ENCODE peak calls at places on chromosomes 3 and 15, in nine cellular contexts. N, M, L, E, V, R, G, P and Q are unnamed samples.

GRCh38 chr3:27253831-27254230 is 115.4 kb downstream of the NEK10 start:
- DNase-seq in N (no peak), M (peak), L (no peak), E (peak), V (no peak), R (peak), G (peak), P (no peak), Q (peak)

GRCh38 chr3:135107043-135107442 is 312.0 kb downstream of the EPHB1 start:
- DNase-seq in N (no peak), M (no peak), L (no peak), E (no peak), V (no peak), R (no peak), G (no peak), P (no peak), Q (no peak)

GRCh38 chr3:165883866-165884478 is 46.7 kb upstream of the BCHE start:
- DNase-seq in N (no peak), M (no peak), L (no peak), E (no peak), V (no peak), R (no peak), G (no peak), P (no peak), Q (no peak)

GRCh38 chr3:186515115-186515514 is 29.1 kb downstream of the CRYGS start:
- DNase-seq in N (no peak), M (no peak), L (no peak), E (no peak), V (no peak), R (no peak), G (no peak), P (no peak), Q (no peak)

GRCh38 chr3:44069276-44069675 is 172.4 kb upstream of the TOPAZ1 start:
- DNase-seq in N (no peak), M (no peak), L (no peak), E (no peak), V (no peak), R (no peak), G (no peak), P (no peak), Q (no peak)

GRCh38 chr3:49899815-49900214 is 3.9 kb downstream of the MST1R start:
- DNase-seq in N (no peak), M (no peak), L (no peak), E (peak), V (no peak), R (no peak), G (no peak), P (no peak), Q (no peak)

GRCh38 chr3:197847866-197848401 is 56.9 kb downstream of the LRCH3 start:
- DNase-seq in N (no peak), M (peak), L (peak), E (no peak), V (no peak), R (peak), G (no peak), P (no peak), Q (no peak)

GRCh38 chr15:88288661-88289060 is 32.1 kb upstream of the NTRK3 start:
- DNase-seq in N (no peak), M (no peak), L (no peak), E (no peak), V (no peak), R (no peak), G (no peak), P (no peak), Q (no peak)

GRCh38 chr3:183437696-183438564 is 9.5 kb upstream of the MCF2L2 start:
- DNase-seq in N (no peak), M (no peak), L (no peak), E (no peak), V (no peak), R (no peak), G (no peak), P (no peak), Q (no peak)

GRCh38 chr3:43759297-43759782 is 68.6 kb downstream of the ABHD5 start:
- DNase-seq in N (no peak), M (peak), L (no peak), E (peak), V (no peak), R (peak), G (no peak), P (no peak), Q (no peak)

GRCh38 chr3:184336484-184337230 is 743 bp upstream of the FAM131A start:
- DNase-seq in N (no peak), M (peak), L (no peak), E (peak), V (no peak), R (peak), G (no peak), P (no peak), Q (no peak)

GRCh38 chr3:140276698-140277097 is 341.7 kb downstream of the CLSTN2 start:
- DNase-seq in N (no peak), M (peak), L (no peak), E (peak), V (no peak), R (peak), G (no peak), P (no peak), Q (no peak)

GRCh38 chr3:145898487-145898886 is 262.5 kb downstream of the PLOD2 start:
- DNase-seq in N (no peak), M (no peak), L (no peak), E (peak), V (no peak), R (peak), G (no peak), P (no peak), Q (no peak)

GRCh38 chr3:65996605-65997004 is 42.1 kb downstream of the MAGI1 start:
- DNase-seq in N (no peak), M (no peak), L (no peak), E (peak), V (no peak), R (no peak), G (peak), P (no peak), Q (no peak)

GRCh38 chr15:95734422-95735316 is 595.8 kb upstream of the NR2F2 start:
- DNase-seq in N (no peak), M (no peak), L (no peak), E (peak), V (no peak), R (peak), G (no peak), P (no peak), Q (no peak)

GRCh38 chr15:61146643-61147230 is 82.4 kb downstream of the RORA start:
- DNase-seq in N (no peak), M (no peak), L (no peak), E (no peak), V (no peak), R (no peak), G (no peak), P (no peak), Q (no peak)

GRCh38 chr3:42741796-42742195 is 31.3 kb downstream of the CCDC13 start:
- DNase-seq in N (peak), M (no peak), L (no peak), E (no peak), V (no peak), R (no peak), G (no peak), P (no peak), Q (no peak)

GRCh38 chr15:80695911-80696651 is 971 bp downstream of the ABHD17C start:
- DNase-seq in N (no peak), M (no peak), L (peak), E (peak), V (no peak), R (peak), G (peak), P (peak), Q (no peak)

GRCh38 chr15:76185716-76186115 is 125.6 kb downstream of the ETFA start:
- DNase-seq in N (no peak), M (peak), L (peak), E (peak), V (no peak), R (peak), G (no peak), P (no peak), Q (no peak)
- TF ChIP-seq CTCF in N (no peak), M (peak), L (peak), E (peak), V (peak), R (peak), G (peak), P (no peak), Q (peak)

DNA sequence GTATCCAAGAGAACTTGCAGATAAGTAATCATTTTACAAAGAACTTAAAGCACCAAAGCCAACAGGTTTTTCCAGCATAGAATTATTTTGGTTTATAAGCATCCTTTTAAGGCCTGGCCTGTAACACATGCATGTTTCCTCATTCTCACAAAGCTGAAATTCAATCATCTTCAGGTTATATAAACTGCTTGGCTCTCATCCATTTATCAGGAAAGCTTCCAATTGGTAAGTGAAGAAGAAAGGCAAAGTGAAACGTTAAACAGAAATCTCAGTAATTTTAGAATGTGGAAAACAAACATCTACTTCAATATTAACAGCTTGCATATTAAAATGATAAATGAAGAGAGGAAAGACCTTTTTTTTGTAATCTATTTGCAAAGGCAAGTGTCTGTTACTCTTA is 1.6 kb downstream of the SERP1 start:
- DNase-seq in N (no peak), M (peak), L (no peak), E (peak), V (no peak), R (peak), G (no peak), P (no peak), Q (no peak)
- H3K4me3 ChIP-seq in N (peak), M (peak), L (peak), E (peak), V (peak), R (peak), G (peak), P (peak), Q (peak)

DNA sequence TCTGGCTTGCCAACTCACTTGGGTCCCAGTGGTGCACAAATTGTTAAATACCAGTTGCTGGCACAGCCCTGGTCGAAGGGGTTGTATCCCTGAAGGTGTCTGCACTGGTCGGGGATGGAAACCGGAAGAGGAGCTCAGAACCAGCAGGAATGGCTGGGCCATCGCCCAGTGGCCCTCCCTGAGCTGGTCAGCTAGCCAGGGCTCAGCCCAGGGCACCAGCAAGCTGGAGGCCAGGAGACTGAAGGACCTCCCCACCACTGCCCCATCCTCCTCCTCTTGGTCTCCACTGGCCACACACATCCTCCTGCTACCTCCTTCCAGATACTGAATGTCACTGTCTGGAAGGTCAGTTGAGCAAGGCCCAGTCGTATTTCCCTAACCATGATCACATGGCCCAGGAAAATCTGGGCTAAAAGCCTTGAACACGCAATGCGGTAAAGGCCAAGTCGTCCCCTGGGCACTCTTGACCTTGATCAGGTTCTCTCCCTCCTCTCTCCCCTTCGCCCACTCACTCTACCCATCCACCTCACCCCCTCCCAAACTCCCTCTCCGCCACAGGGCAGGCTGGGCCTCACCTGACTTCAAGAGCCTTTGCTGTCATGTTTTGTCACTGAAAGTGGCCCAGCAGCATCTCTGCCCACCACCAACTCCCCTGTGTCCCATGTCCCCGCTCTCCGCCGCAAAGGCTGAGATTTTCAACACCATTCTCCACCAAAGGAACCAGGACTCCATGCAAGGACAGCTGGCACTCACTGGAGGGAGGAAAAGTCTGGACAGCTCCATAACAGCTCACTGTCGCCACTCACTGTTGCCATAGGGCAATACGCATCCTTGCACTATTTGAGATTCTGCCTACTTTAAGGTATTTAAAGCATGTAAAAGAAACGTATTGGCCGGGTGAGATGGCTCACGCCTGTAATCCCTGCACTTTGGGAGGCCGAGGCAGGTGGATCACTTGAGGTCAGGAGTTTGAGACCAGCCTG is 12.1 kb downstream of the ZDHHC19 start:
- DNase-seq in N (no peak), M (no peak), L (no peak), E (no peak), V (no peak), R (no peak), G (no peak), P (peak), Q (no peak)
- TF ChIP-seq CTCF in N (no peak), M (peak), L (peak), E (peak), V (no peak), R (peak), G (no peak), P (no peak), Q (no peak)

GRCh38 chr3:177783338-177783737 is 586.1 kb upstream of the TBL1XR1 start:
- DNase-seq in N (no peak), M (no peak), L (no peak), E (no peak), V (no peak), R (no peak), G (no peak), P (no peak), Q (no peak)

GRCh38 chr3:177781686-177782161 is 584.4 kb upstream of the TBL1XR1 start:
- DNase-seq in N (peak), M (peak), L (no peak), E (peak), V (peak), R (peak), G (peak), P (peak), Q (peak)

GRCh38 chr3:177777699-177778098 is 580.4 kb upstream of the TBL1XR1 start:
- DNase-seq in N (no peak), M (peak), L (peak), E (peak), V (no peak), R (peak), G (peak), P (peak), Q (peak)

GRCh38 chr3:177776656-177777055 is 579.4 kb upstream of the TBL1XR1 start:
- DNase-seq in N (no peak), M (peak), L (no peak), E (peak), V (no peak), R (peak), G (no peak), P (no peak), Q (no peak)

GRCh38 chr3:177778633-177779032 is 581.4 kb upstream of the TBL1XR1 start:
- DNase-seq in N (no peak), M (no peak), L (no peak), E (no peak), V (no peak), R (no peak), G (no peak), P (no peak), Q (no peak)
- H3K4me3 ChIP-seq in N (no peak), M (no peak), L (no peak), E (no peak), V (no peak), R (no peak), G (no peak), P (no peak), Q (no peak)

GRCh38 chr3:195909294-195909644 is 918 bp upstream of the TNK2 start:
- DNase-seq in N (no peak), M (peak), L (no peak), E (no peak), V (no peak), R (no peak), G (no peak), P (no peak), Q (no peak)
- TF ChIP-seq CTCF in N (no peak), M (no peak), L (no peak), E (no peak), V (peak), R (no peak), G (no peak), P (no peak), Q (no peak)

DNA sequence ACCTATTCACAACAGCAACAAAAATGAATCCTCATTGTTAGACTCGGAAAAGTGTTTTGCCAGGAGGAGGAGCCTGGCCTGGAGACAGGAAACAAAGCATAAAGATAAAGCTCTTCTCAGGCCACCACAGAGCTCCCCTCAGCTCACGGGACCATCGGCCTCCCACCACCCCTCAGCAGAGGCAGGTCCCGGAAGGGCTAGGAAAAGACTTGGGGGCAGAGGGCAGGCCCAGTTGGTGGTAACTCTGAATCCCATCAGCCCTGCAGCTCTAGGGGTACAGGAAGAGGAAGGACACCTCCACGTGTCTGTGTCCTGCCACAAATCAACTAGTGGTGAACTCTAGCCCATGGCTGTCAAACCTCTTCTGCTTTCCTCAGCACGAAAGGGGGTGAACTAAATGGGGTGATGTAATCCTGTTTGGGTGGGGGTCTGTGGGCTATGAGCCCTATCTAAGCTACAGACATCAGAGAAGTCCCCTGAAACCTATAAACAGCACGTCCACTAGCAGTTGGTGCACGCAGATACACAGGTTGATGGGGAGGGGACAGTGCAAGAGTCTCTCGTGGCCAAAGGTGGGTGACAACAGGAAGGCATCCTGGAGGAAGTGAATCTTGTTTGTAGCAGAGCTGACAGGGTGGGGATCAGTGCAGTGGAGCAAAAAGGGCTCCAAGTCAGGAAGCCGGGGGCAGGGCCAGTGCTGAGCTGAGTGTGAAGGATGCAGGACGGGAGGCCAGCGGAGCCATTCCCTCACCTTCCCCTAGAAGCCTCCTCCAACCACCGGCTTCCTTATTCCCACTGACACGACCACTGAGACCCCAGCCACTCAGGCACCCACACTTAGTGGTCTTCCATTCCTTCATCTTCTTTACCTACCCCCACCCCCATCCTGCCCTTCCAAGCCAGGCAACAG is 111.1 kb upstream of the HACD2 start:
- DNase-seq in N (no peak), M (no peak), L (no peak), E (no peak), V (no peak), R (no peak), G (no peak), P (no peak), Q (no peak)
- H3K4me3 ChIP-seq in N (peak), M (no peak), L (no peak), E (no peak), V (no peak), R (no peak), G (peak), P (peak), Q (no peak)

GRCh38 chr3:150371741-150372254 is 36.3 kb upstream of the TSC22D2 start:
- DNase-seq in N (no peak), M (peak), L (no peak), E (peak), V (no peak), R (peak), G (no peak), P (no peak), Q (peak)

GRCh38 chr3:150370982-150371381 is 37.1 kb upstream of the TSC22D2 start:
- DNase-seq in N (no peak), M (no peak), L (no peak), E (no peak), V (no peak), R (peak), G (no peak), P (no peak), Q (no peak)

GRCh38 chr3:150373234-150373633 is 34.9 kb upstream of the TSC22D2 start:
- DNase-seq in N (no peak), M (no peak), L (no peak), E (no peak), V (no peak), R (no peak), G (no peak), P (no peak), Q (no peak)

GRCh38 chr3:150370129-150370602 is 37.9 kb upstream of the TSC22D2 start:
- DNase-seq in N (peak), M (peak), L (no peak), E (peak), V (no peak), R (peak), G (no peak), P (no peak), Q (peak)

DNA sequence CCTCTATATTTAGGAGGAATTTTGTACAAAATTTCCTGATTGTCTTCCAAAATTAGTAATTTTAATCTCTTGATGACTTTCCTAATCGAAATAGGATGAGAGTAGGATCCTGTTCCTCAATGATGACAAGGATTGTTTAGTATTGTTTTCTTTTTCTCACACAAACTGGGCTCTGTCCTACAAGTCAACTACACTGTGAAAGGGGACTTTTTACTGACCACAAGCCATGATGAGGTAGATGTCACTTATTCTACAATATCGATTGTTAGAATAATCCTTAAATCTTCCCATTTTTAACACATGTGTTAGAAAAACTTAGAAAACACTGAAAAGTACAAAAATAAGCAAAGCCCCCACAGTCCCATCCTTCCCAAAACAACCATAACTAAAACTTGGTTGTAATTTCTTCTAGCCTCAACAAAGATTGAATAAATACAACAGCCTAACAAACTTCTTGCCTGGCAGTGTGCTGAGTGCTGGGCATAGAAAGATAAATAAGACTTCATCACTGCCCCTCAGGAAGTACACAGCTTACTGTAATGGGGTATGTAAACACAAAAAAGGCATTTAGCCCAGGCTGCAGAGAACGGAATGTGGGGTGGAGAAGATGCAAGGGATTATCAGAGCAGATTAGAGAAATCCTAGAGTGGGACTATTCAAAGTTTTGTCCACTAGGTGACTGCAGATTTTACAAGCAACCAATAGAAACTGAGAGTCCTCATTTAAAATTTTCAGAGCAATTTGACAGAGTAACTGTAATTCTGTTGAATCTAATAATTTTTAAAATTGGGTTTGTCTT is 35.6 kb upstream of the TSC22D2 start:
- DNase-seq in N (no peak), M (peak), L (no peak), E (no peak), V (no peak), R (peak), G (no peak), P (no peak), Q (no peak)
- TF ChIP-seq CTCF in N (no peak), M (peak), L (peak), E (peak), V (no peak), R (peak), G (peak), P (no peak), Q (peak)

GRCh38 chr3:147299656-147300055 is 106.7 kb downstream of the ZIC4 start:
- DNase-seq in N (no peak), M (peak), L (no peak), E (no peak), V (no peak), R (peak), G (no peak), P (no peak), Q (no peak)

GRCh38 chr3:147298511-147298982 is 107.8 kb downstream of the ZIC4 start:
- DNase-seq in N (no peak), M (peak), L (no peak), E (peak), V (no peak), R (peak), G (no peak), P (no peak), Q (peak)

GRCh38 chr3:147301781-147302180 is 104.6 kb downstream of the ZIC4 start:
- DNase-seq in N (no peak), M (no peak), L (no peak), E (no peak), V (no peak), R (no peak), G (no peak), P (no peak), Q (no peak)

GRCh38 chr3:147297756-147298155 is 108.6 kb downstream of the ZIC4 start:
- DNase-seq in N (no peak), M (peak), L (no peak), E (no peak), V (no peak), R (peak), G (no peak), P (no peak), Q (no peak)
- H3K4me3 ChIP-seq in N (no peak), M (no peak), L (no peak), E (no peak), V (no peak), R (no peak), G (no peak), P (no peak), Q (no peak)